ENCODE peak calls at places on chromosomes 11 and 22, in five cellular contexts. O is mesenchymal stem cell, A is H1, P is IMR-90, J is neuronal stem cell. D is an unnamed sample.
A peak's percentile ranks its signal among the peaks of the same experiment; 100 is the strongest.

GRCh38 chr11:95305726-95306522 is 74.9 kb upstream of the SESN3 start:
- DNase-seq in P (no peak), O (no peak), A (no peak), J (no peak), D (no peak)

GRCh38 chr11:126452718-126453117 is 97.2 kb downstream of the ST3GAL4 start:
- DNase-seq in A (no peak), J (no peak), P (no peak), O (no peak), D (no peak)

GRCh38 chr11:105870521-105871113 is 151.4 kb downstream of the MSANTD4 start:
- DNase-seq in O (no peak), P (no peak), A (no peak), J (no peak), D (no peak)

GRCh38 chr22:44997060-44997459 is 12.7 kb downstream of the PHF21B start:
- DNase-seq in P (no peak), O (no peak), J (no peak), A (no peak), D (no peak)

GRCh38 chr11:13298765-13299164 is 21.2 kb downstream of the BMAL1 start:
- DNase-seq in A (no peak), J (no peak), O (no peak), P (no peak), D (no peak)

GRCh38 chr22:30829901-30830550 is 135.4 kb downstream of the OSBP2 start:
- DNase-seq in J (no peak), A (peak; percentile 42), P (peak; percentile 97), O (no peak), D (no peak)

GRCh38 chr11:74783241-74783871 is 34.7 kb downstream of the RNF169 start:
- DNase-seq in J (no peak), O (peak; percentile 66), P (peak; percentile 76), A (no peak), D (no peak)

GRCh38 chr22:44860311-44860710 is 107.9 kb downstream of the ARHGAP8 start:
- DNase-seq in O (no peak), P (no peak), A (no peak), J (no peak), D (no peak)

GRCh38 chr11:115256326-115257197 is 247.7 kb downstream of the CADM1 start:
- DNase-seq in O (peak; percentile 14), J (no peak), A (no peak), P (no peak), D (peak; percentile 41)

GRCh38 chr11:119403021-119403420 is 20.0 kb downstream of the THY1 start:
- DNase-seq in A (no peak), O (no peak), J (no peak), P (peak; percentile 29), D (no peak)

GRCh38 chr11:57407521-57407920 is 17.1 kb upstream of the PRG2 start:
- DNase-seq in P (no peak), A (no peak), O (no peak), J (no peak), D (no peak)

GRCh38 chr22:44828193-44828592 is 75.8 kb downstream of the ARHGAP8 start:
- DNase-seq in J (no peak), A (peak; percentile 88), O (no peak), P (no peak), D (peak; percentile 69)

GRCh38 chr22:50622723-50623327 is 5.1 kb downstream of the ARSA start:
- DNase-seq in J (no peak), P (no peak), O (no peak), A (no peak), D (peak; percentile 41)

GRCh38 chr11:65316979-65317786 is 2.5 kb downstream of the CDC42EP2 start:
- DNase-seq in P (peak; percentile 84), O (peak; percentile 62), A (peak; percentile 62), J (no peak), D (peak; percentile 81)

GRCh38 chr11:75554258-75555022 is 7.6 kb upstream of the SERPINH1 start:
- DNase-seq in O (peak; percentile 100), P (peak; percentile 100), A (peak; percentile 83), J (peak; percentile 55), D (peak; percentile 96)

GRCh38 chr11:85299247-85299646 is 327.9 kb downstream of the DLG2 start:
- DNase-seq in A (no peak), O (peak; percentile 14), P (no peak), J (no peak), D (no peak)
- H2BK15ac ChIP-seq in A (no peak overlapping the region), O (no peak overlapping the region), P (no peak overlapping the region), J (no peak overlapping the region), D (no peak overlapping the region)

GRCh38 chr11:2076441-2076840 is 62.7 kb downstream of the IGF2 start:
- DNase-seq in J (no peak), P (no peak), O (no peak), A (no peak), D (no peak)
- H2BK120ac ChIP-seq in J (no peak overlapping the region), P (peak overlapping the region; percentile 75), O (no peak overlapping the region), A (no peak overlapping the region), D (no peak overlapping the region)

DNA sequence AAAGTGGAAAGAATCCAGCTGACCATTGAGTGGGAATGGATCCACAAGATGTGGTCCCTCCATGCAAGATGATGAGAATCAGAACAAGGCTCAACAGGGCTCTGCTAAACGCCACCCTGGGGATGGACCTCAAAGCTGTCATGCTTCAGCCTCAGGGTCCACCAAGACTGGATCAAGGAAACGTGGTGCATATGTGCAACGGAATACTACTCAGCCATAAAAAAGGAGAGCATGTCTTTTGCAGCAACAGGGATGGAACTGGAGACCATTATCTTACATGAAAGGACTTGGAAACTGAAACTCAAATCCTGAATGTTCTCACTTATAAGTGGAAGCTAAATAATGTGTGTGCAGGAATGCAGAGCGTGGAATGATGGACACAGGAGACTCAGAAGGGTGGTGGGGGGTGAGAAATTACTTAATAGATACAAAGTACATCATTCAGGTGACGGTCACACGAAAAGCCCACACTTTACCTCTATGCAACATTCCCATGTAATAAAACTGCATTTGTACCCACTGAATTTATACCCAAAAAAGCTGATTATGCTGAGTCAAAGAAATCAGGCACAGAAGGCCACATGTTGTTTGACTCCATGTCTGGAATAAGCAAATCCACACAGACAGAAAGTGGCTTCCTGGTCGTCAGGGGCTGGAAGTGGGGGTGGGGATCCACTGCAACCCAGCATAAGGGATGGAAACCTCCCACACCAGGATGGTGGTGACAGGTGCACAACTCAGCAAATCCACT is 116.1 kb downstream of the SHANK2 start:
- DNase-seq in P (no peak), O (no peak), A (no peak), J (no peak), D (no peak)
- H4K91ac ChIP-seq in P (no peak overlapping the region), O (no peak overlapping the region), A (no peak overlapping the region), J (no peak overlapping the region), D (no peak overlapping the region)

GRCh38 chr22:24149191-24149590 is 32.1 kb upstream of the SUSD2 start:
- DNase-seq in J (no peak), A (no peak), P (no peak), O (no peak), D (no peak)
- H2BK15ac ChIP-seq in J (no peak overlapping the region), A (no peak overlapping the region), P (peak overlapping the region; percentile 79), O (peak overlapping the region; percentile 73), D (no peak overlapping the region)

GRCh38 chr11:66855574-66856495 is 1.0 kb upstream of the LRFN4 start:
- DNase-seq in P (peak; percentile 84), A (peak; percentile 94), O (peak; percentile 91), J (peak; percentile 90), D (peak; percentile 97)

GRCh38 chr11:66856496-66857233 is at the start of gene LRFN4:
- DNase-seq in P (no peak), J (no peak), A (no peak), O (no peak), D (no peak)

GRCh38 chr11:66857927-66858185 is 992 bp downstream of the LRFN4 start:
- DNase-seq in O (no peak), A (no peak), P (no peak), J (no peak), D (peak; percentile 57)

GRCh38 chr11:66858186-66858938 is 1.5 kb downstream of the LRFN4 start:
- DNase-seq in O (no peak), A (no peak), P (no peak), J (no peak), D (no peak)

DNA sequence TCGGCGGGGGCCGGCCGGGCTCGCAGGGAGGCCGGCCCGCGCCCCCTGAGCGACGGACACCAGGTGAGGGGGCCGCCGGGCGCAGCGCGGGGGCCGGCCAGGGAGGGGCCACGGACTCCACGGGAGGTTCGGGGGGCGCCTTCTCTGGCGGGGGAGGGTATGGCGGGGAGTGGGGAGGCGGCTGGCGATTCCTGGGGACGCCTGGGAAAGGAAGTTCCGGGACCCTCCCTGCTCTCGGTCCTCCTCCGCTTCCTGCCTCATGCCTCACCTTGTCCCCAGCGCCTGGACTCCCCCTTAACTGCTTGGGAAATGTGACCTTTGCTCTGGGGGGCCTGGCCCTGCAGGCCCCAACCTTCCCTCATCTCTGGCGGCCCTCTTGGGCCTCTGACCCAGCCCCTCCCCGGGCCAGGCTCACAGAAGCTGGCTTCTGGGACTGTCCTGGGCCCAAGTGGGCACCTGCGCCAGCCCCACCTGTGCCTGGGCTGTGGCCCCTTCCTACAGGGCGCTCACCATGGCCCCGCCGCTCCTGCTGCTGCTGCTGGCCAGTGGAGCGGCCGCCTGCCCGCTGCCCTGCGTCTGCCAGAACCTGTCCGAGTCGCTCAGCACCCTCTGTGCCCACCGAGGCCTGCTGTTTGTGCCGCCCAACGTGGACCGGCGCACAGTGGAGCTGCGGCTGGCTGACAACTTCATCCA is 516 bp downstream of the LRFN4 start:
- DNase-seq in P (no peak), A (peak; percentile 73), O (peak; percentile 8), J (no peak), D (peak; percentile 58)
- H2BK120ac ChIP-seq in P (no peak overlapping the region), A (no peak overlapping the region), O (peak overlapping the region; percentile 62), J (peak overlapping the region; percentile 16), D (no peak overlapping the region)

DNA sequence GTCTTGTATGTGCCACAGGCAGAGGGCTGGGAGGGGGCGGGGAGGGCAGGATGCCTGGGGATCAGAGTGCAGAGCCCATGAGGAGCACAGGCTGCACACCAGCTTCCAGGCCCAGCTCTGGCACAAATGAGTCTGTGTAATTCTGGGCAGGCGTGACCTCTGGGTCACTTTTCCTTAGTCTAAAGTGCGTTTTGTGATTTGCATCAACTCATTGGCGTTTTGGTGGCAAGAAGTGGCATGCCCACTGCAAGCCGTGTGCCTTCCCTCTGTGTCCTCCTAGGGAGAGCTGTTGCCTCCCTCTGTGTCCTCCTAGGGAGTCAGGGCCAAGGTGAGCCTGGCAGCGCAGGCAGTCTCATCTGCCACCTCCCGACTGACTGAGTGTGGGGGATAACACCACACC is 17.2 kb downstream of the CHADL start:
- DNase-seq in O (no peak), J (no peak), A (no peak), P (no peak), D (no peak)
- H4K91ac ChIP-seq in O (no peak overlapping the region), J (no peak overlapping the region), A (no peak overlapping the region), P (no peak overlapping the region), D (no peak overlapping the region)

DNA sequence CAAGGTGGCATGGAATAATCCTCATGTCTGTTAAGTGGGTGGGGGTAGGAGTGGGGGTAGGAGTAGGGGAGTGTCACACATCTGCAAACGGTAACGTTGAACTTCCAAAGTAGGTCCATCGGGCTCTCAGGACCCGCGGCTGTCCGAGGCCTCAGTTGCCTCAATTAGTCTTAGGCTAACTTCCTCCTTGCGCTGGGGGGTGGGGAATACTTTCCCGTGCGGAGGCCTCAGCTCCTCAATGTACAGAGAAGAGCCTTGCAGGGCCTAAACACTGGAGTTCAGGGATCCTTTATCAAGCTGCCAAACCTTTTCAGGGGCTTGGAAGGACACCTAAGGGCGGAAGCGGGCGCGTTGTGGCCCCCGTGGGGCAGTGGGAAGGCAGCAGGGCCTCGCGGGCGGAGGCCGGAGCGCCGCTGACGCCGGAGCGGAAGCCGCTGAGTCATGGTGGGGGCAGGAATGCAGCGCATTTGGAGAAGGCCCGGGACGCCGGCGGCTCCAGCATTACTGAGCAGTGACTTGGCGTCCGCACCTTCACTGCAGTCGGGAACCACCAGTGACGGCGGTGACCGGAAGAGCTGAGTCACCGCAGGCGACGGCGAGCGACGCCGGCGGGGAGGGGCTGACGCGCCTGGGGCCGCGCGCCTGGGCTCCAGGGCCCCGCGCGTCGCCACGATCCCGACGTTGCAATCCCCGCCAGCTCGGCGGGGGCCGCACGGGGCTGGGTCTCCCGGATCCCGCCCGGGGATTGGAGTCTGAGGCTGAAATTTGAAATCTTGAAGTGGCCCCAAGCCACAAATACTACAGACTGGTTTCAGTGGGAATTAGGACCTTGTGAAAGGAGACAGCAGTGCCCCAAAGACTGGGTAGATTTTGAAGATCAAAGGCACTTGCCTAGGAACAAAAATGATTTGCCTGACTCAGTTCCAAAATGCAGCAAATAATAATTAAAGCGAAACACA is 20.2 kb upstream of the IPO7 start:
- DNase-seq in J (peak; percentile 90), P (peak; percentile 98), A (peak; percentile 88), O (peak; percentile 99), D (peak; percentile 97)
- H2BK15ac ChIP-seq in J (no peak overlapping the region), P (peak overlapping the region; percentile 100), A (peak overlapping the region; percentile 31), O (peak overlapping the region; percentile 80), D (no peak overlapping the region)

D was measured in H9.